ENCODE peak calls at places on chromosome 7, in five cellular contexts. W is astrocyte, L is OCI-LY7, I is amygdala, Z is AG04450. A is an unnamed sample.

GRCh38 chr7:85682819-85683218 is 496.0 kb upstream of the SEMA3D start:
- DNase-seq in W (peak; percentile 26), I (no peak), Z (no peak), L (no peak), A (no peak)

GRCh38 chr7:95411036-95411435 is 14.9 kb upstream of the PON3 start:
- DNase-seq in L (no peak), I (no peak), Z (no peak), W (peak; percentile 35), A (no peak)

GRCh38 chr7:98335411-98335977 is 54.0 kb downstream of the BRI3 start:
- DNase-seq in Z (no peak), W (no peak), L (no peak), I (no peak), A (no peak)

GRCh38 chr7:151404216-151405011 is 5.4 kb downstream of the WDR86 start:
- DNase-seq in L (no peak), W (peak; percentile 11), I (no peak), Z (no peak), A (peak; percentile 46)

GRCh38 chr7:26857534-26858228 is 6.7 kb downstream of the SKAP2 start:
- DNase-seq in I (no peak), L (no peak), Z (peak; percentile 34), W (no peak), A (no peak)

GRCh38 chr7:108094933-108095710 is 35.0 kb downstream of the LAMB4 start:
- DNase-seq in W (peak; percentile 96), L (peak; percentile 8), I (no peak), Z (no peak), A (no peak)

GRCh38 chr7:38432080-38432479 is 158.6 kb upstream of the TARP start:
- DNase-seq in W (no peak), Z (no peak), L (no peak), I (no peak), A (no peak)

GRCh38 chr7:21256310-21256877 is 171.5 kb upstream of the SP4 start:
- DNase-seq in Z (no peak), I (no peak), W (peak; percentile 7), L (peak; percentile 45), A (peak; percentile 28)

GRCh38 chr7:100655908-100656674 is at the start of gene ACTL6B:
- DNase-seq in Z (no peak), I (peak; percentile 66), L (no peak), W (no peak), A (no peak)

GRCh38 chr7:12725575-12726316 is 38.3 kb downstream of the ARL4A start:
- DNase-seq in Z (no peak), W (no peak), I (no peak), L (no peak), A (no peak)

GRCh38 chr7:71442492-71443196 is 310.7 kb downstream of the GALNT17 start:
- DNase-seq in Z (no peak), W (no peak), L (no peak), I (no peak), A (no peak)

GRCh38 chr7:148230341-148230740 is 360.2 kb upstream of the C7orf33 start:
- DNase-seq in W (no peak), Z (no peak), I (no peak), L (no peak), A (no peak)

GRCh38 chr7:102272075-102272916 is 14.4 kb upstream of the SH2B2 start:
- DNase-seq in I (no peak), L (peak; percentile 80), W (peak; percentile 45), Z (peak; percentile 41), A (peak; percentile 67)

GRCh38 chr7:64873517-64873916 is 29.6 kb upstream of the ZNF273 start:
- DNase-seq in I (no peak), L (no peak), Z (no peak), W (no peak), A (no peak)

GRCh38 chr7:132251327-132251659 is 325.0 kb downstream of the PLXNA4 start:
- DNase-seq in W (no peak), L (no peak), Z (no peak), I (peak; percentile 50), A (peak; percentile 23)

GRCh38 chr7:73941836-73942551 is 81.0 kb downstream of the TMEM270 start:
- DNase-seq in L (no peak), I (no peak), Z (no peak), W (peak; percentile 84), A (no peak)

GRCh38 chr7:104940023-104940710 is 73.8 kb upstream of the KMT2E start:
- DNase-seq in W (no peak), I (no peak), Z (no peak), L (no peak), A (no peak)

GRCh38 chr7:37047260-37047659 is 323.0 kb upstream of the AOAH start:
- DNase-seq in Z (no peak), L (no peak), I (no peak), W (no peak), A (no peak)

GRCh38 chr7:74324499-74325229 is 35.5 kb downstream of the CLIP2 start:
- DNase-seq in I (peak; percentile 59), Z (no peak), W (no peak), L (no peak), A (no peak)

GRCh38 chr7:54878339-54878738 is 119.3 kb upstream of the SEC61G start:
- DNase-seq in I (no peak), Z (no peak), L (no peak), W (no peak), A (no peak)

GRCh38 chr7:133820584-133820983 is 306.6 kb upstream of the LRGUK start:
- DNase-seq in I (no peak), L (no peak), W (no peak), Z (no peak), A (no peak)

GRCh38 chr7:157003445-157004049 is 6.9 kb downstream of the MNX1 start:
- DNase-seq in Z (no peak), W (no peak), I (no peak), L (no peak), A (no peak)

GRCh38 chr7:147053761-147054160 is 937.2 kb downstream of the CNTNAP2 start:
- DNase-seq in I (no peak), W (no peak), Z (no peak), L (no peak), A (no peak)

GRCh38 chr7:37448637-37449331 is at the start of gene ELMO1:
- DNase-seq in I (peak; percentile 7), W (peak; percentile 10), L (peak; percentile 89), Z (no peak), A (peak; percentile 58)

GRCh38 chr7:81036041-81036440 is 117.2 kb upstream of the SEMA3C start:
- DNase-seq in I (no peak), Z (no peak), L (no peak), W (peak; percentile 14), A (no peak)

GRCh38 chr7:48511021-48511579 is 339.8 kb downstream of the ABCA13 start:
- DNase-seq in Z (no peak), I (peak; percentile 9), L (no peak), W (no peak), A (no peak)

GRCh38 chr7:117386125-117386709 is 41.1 kb downstream of the ASZ1 start:
- DNase-seq in W (peak; percentile 69), I (no peak), Z (no peak), L (no peak), A (no peak)

GRCh38 chr7:30285531-30286284 is 1.3 kb downstream of the ZNRF2 start:
- DNase-seq in I (no peak), L (peak; percentile 79), W (peak; percentile 63), Z (no peak), A (peak; percentile 46)

GRCh38 chr7:38374507-38374906 is 101.1 kb upstream of the TARP start:
- DNase-seq in Z (no peak), W (no peak), L (peak; percentile 53), I (no peak), A (no peak)